ENCODE peak calls at places on chromosomes 12 and 14, in seven cellular contexts. One of them, this sample, is unnamed.

GRCh38 chr14:94009767-94010166 is 12.7 kb downstream of the CCDC197 start:
- DNase-seq in naive thymus-derived CD8-positive, alpha-beta T cell: no peak
- DNase-seq in SW480: peak
- DNase-seq in NCI-H1694 treated with DMSO at 0.1 percent for 48 hours: no peak
- DNase-seq in Ammon's horn: no peak
- DNase-seq in right atrium auricular region: no peak
- DNase-seq in stimulated activated CD4-positive, alpha-beta T cell treated with anti-CD3 and anti-CD28 coated beads, Interleukin-12 subunit alpha, Interleukin-12 subunit beta, amount 100 ng/mL, for 4 hours: no peak
- DNase-seq in this sample: peak

GRCh38 chr12:108589028-108589839 is 8.7 kb downstream of the TMEM119 start:
- DNase-seq in naive thymus-derived CD8-positive, alpha-beta T cell: no peak
- DNase-seq in SW480: no peak
- DNase-seq in NCI-H1694 treated with DMSO at 0.1 percent for 48 hours: no peak
- DNase-seq in Ammon's horn: no peak
- DNase-seq in right atrium auricular region: no peak
- DNase-seq in stimulated activated CD4-positive, alpha-beta T cell treated with anti-CD3 and anti-CD28 coated beads, Interleukin-12 subunit alpha, Interleukin-12 subunit beta, amount 100 ng/mL, for 4 hours: no peak
- DNase-seq in this sample: no peak

GRCh38 chr12:50195832-50196231 is 28.7 kb upstream of the CERS5 start:
- DNase-seq in naive thymus-derived CD8-positive, alpha-beta T cell: no peak
- DNase-seq in SW480: no peak
- DNase-seq in NCI-H1694 treated with DMSO at 0.1 percent for 48 hours: peak
- DNase-seq in Ammon's horn: peak
- DNase-seq in right atrium auricular region: no peak
- DNase-seq in stimulated activated CD4-positive, alpha-beta T cell treated with anti-CD3 and anti-CD28 coated beads, Interleukin-12 subunit alpha, Interleukin-12 subunit beta, amount 100 ng/mL, for 4 hours: no peak
- DNase-seq in this sample: peak

GRCh38 chr12:47276253-47277070 is 196.7 kb upstream of the AMIGO2 start:
- DNase-seq in naive thymus-derived CD8-positive, alpha-beta T cell: peak
- DNase-seq in SW480: peak
- DNase-seq in NCI-H1694 treated with DMSO at 0.1 percent for 48 hours: no peak
- DNase-seq in Ammon's horn: peak
- DNase-seq in right atrium auricular region: no peak
- DNase-seq in stimulated activated CD4-positive, alpha-beta T cell treated with anti-CD3 and anti-CD28 coated beads, Interleukin-12 subunit alpha, Interleukin-12 subunit beta, amount 100 ng/mL, for 4 hours: no peak
- DNase-seq in this sample: peak

GRCh38 chr12:104280703-104281458 is 22.7 kb upstream of the EID3 start:
- DNase-seq in naive thymus-derived CD8-positive, alpha-beta T cell: no peak
- DNase-seq in SW480: peak
- DNase-seq in NCI-H1694 treated with DMSO at 0.1 percent for 48 hours: no peak
- DNase-seq in Ammon's horn: no peak
- DNase-seq in right atrium auricular region: no peak
- DNase-seq in stimulated activated CD4-positive, alpha-beta T cell treated with anti-CD3 and anti-CD28 coated beads, Interleukin-12 subunit alpha, Interleukin-12 subunit beta, amount 100 ng/mL, for 4 hours: no peak
- DNase-seq in this sample: peak

GRCh38 chr12:57439762-57440266 is 5.2 kb downstream of the INHBC start:
- DNase-seq in naive thymus-derived CD8-positive, alpha-beta T cell: no peak
- DNase-seq in SW480: no peak
- DNase-seq in NCI-H1694 treated with DMSO at 0.1 percent for 48 hours: no peak
- DNase-seq in Ammon's horn: no peak
- DNase-seq in right atrium auricular region: no peak
- DNase-seq in stimulated activated CD4-positive, alpha-beta T cell treated with anti-CD3 and anti-CD28 coated beads, Interleukin-12 subunit alpha, Interleukin-12 subunit beta, amount 100 ng/mL, for 4 hours: no peak
- DNase-seq in this sample: no peak

GRCh38 chr14:73289729-73290128 is 52.4 kb downstream of the PAPLN start:
- DNase-seq in naive thymus-derived CD8-positive, alpha-beta T cell: no peak
- DNase-seq in SW480: no peak
- DNase-seq in NCI-H1694 treated with DMSO at 0.1 percent for 48 hours: no peak
- DNase-seq in Ammon's horn: no peak
- DNase-seq in right atrium auricular region: no peak
- DNase-seq in stimulated activated CD4-positive, alpha-beta T cell treated with anti-CD3 and anti-CD28 coated beads, Interleukin-12 subunit alpha, Interleukin-12 subunit beta, amount 100 ng/mL, for 4 hours: no peak
- DNase-seq in this sample: no peak

GRCh38 chr12:13915096-13915495 is 66.3 kb downstream of the GRIN2B start:
- DNase-seq in naive thymus-derived CD8-positive, alpha-beta T cell: no peak
- DNase-seq in SW480: no peak
- DNase-seq in NCI-H1694 treated with DMSO at 0.1 percent for 48 hours: no peak
- DNase-seq in Ammon's horn: no peak
- DNase-seq in right atrium auricular region: no peak
- DNase-seq in stimulated activated CD4-positive, alpha-beta T cell treated with anti-CD3 and anti-CD28 coated beads, Interleukin-12 subunit alpha, Interleukin-12 subunit beta, amount 100 ng/mL, for 4 hours: no peak
- DNase-seq in this sample: no peak

GRCh38 chr12:74725154-74725553 is 187.5 kb downstream of the ATXN7L3B start:
- DNase-seq in naive thymus-derived CD8-positive, alpha-beta T cell: no peak
- DNase-seq in SW480: no peak
- DNase-seq in NCI-H1694 treated with DMSO at 0.1 percent for 48 hours: no peak
- DNase-seq in Ammon's horn: no peak
- DNase-seq in right atrium auricular region: no peak
- DNase-seq in stimulated activated CD4-positive, alpha-beta T cell treated with anti-CD3 and anti-CD28 coated beads, Interleukin-12 subunit alpha, Interleukin-12 subunit beta, amount 100 ng/mL, for 4 hours: no peak
- DNase-seq in this sample: no peak